ENCODE peak calls at places on chromosome 13, in seven cellular contexts. J, C, G, N, I, A and F are unnamed samples.

GRCh38 chr13:50195045-50195444 is 179.8 kb downstream of the KCNRG start:
- DNase-seq in J (no peak), C (no peak), G (no peak), N (no peak), I (no peak), A (no peak), F (peak; percentile 53)

GRCh38 chr13:40613192-40613818 is 53.1 kb downstream of the FOXO1 start:
- DNase-seq in J (no peak), C (peak; percentile 63), G (no peak), N (no peak), I (no peak), A (no peak), F (peak; percentile 90)

GRCh38 chr13:21120191-21120590 is 56.2 kb downstream of the SKA3 start:
- DNase-seq in J (no peak), C (no peak), G (no peak), N (no peak), I (no peak), A (no peak), F (no peak)

GRCh38 chr13:41499452-41499851 is 42.1 kb downstream of the RGCC start:
- DNase-seq in J (no peak), C (no peak), G (no peak), N (no peak), I (no peak), A (no peak), F (peak; percentile 85)

GRCh38 chr13:55517312-55517711 is 1623.4 kb upstream of the PRR20A start:
- DNase-seq in J (no peak), C (no peak), G (peak; percentile 1), N (no peak), I (no peak), A (no peak), F (no peak)

GRCh38 chr13:34410653-34411052 is 531.4 kb upstream of the NBEA start:
- DNase-seq in J (no peak), C (no peak), G (no peak), N (no peak), I (no peak), A (no peak), F (no peak)

GRCh38 chr13:112984954-112985802 is 16.2 kb downstream of the MCF2L start:
- DNase-seq in J (no peak), C (peak; percentile 62), G (no peak), N (no peak), I (peak; percentile 82), A (no peak), F (no peak)

GRCh38 chr13:43984292-43984691 is 104.6 kb downstream of the LACC1 start:
- DNase-seq in J (no peak), C (no peak), G (no peak), N (no peak), I (no peak), A (no peak), F (no peak)

GRCh38 chr13:101925731-101926130 is 473.3 kb downstream of the ITGBL1 start:
- DNase-seq in J (no peak), C (no peak), G (no peak), N (no peak), I (no peak), A (no peak), F (no peak)

GRCh38 chr13:112767506-112768471 is 78.0 kb downstream of the ATP11A start:
- DNase-seq in J (no peak), C (peak; percentile 52), G (no peak), N (no peak), I (no peak), A (no peak), F (no peak)

GRCh38 chr13:102012299-102013293 is 389.3 kb downstream of the FGF14 start:
- DNase-seq in J (no peak), C (no peak), G (no peak), N (no peak), I (no peak), A (no peak), F (no peak)

GRCh38 chr13:95281258-95281602 is 20.0 kb downstream of the ABCC4 start:
- DNase-seq in J (no peak), C (no peak), G (no peak), N (no peak), I (no peak), A (no peak), F (no peak)

GRCh38 chr13:104043184-104043583 is 977.0 kb upstream of the SLC10A2 start:
- DNase-seq in J (no peak), C (no peak), G (no peak), N (no peak), I (no peak), A (no peak), F (no peak)

GRCh38 chr13:33169273-33169980 is 116.1 kb downstream of the STARD13 start:
- DNase-seq in J (no peak), C (no peak), G (no peak), N (no peak), I (no peak), A (no peak), F (no peak)

GRCh38 chr13:105908581-105908980 is 626.9 kb downstream of the EFNB2 start:
- DNase-seq in J (no peak), C (no peak), G (no peak), N (no peak), I (no peak), A (no peak), F (no peak)

GRCh38 chr13:91058066-91058465 is 289.4 kb upstream of the MIR17HG start:
- DNase-seq in J (no peak), C (no peak), G (no peak), N (no peak), I (no peak), A (no peak), F (no peak)

GRCh38 chr13:49681837-49682236 is 9.4 kb downstream of the EBPL start:
- DNase-seq in J (no peak), C (no peak), G (no peak), N (no peak), I (no peak), A (no peak), F (no peak)

GRCh38 chr13:19845758-19846157 is 17.7 kb downstream of the ZMYM5 start:
- DNase-seq in J (no peak), C (no peak), G (peak; percentile 32), N (peak; percentile 78), I (peak; percentile 57), A (no peak), F (no peak)

GRCh38 chr13:99002191-99002710 is 24.4 kb upstream of the DOCK9 start:
- DNase-seq in J (no peak), C (no peak), G (no peak), N (no peak), I (no peak), A (no peak), F (peak; percentile 62)

GRCh38 chr13:48896312-48896711 is 79.4 kb upstream of the FNDC3A start:
- DNase-seq in J (no peak), C (no peak), G (no peak), N (no peak), I (no peak), A (no peak), F (no peak)

GRCh38 chr13:51867062-51867461 is 5.3 kb downstream of the CCDC70 start:
- DNase-seq in J (no peak), C (no peak), G (no peak), N (no peak), I (no peak), A (no peak), F (no peak)

GRCh38 chr13:23656637-23657036 is 86.4 kb downstream of the TNFRSF19 start:
- DNase-seq in J (no peak), C (no peak), G (peak; percentile 77), N (no peak), I (peak; percentile 45), A (no peak), F (no peak)

GRCh38 chr13:42048625-42049453 is at the start of gene DGKH:
- DNase-seq in J (peak; percentile 58), C (peak; percentile 90), G (peak; percentile 95), N (peak; percentile 61), I (no peak), A (peak; percentile 88), F (no peak)

GRCh38 chr13:110555601-110556223 is 5.8 kb downstream of the RAB20 start:
- DNase-seq in J (no peak), C (peak; percentile 44), G (no peak), N (no peak), I (peak; percentile 84), A (no peak), F (no peak)

GRCh38 chr13:108193806-108194205 is 21.5 kb downstream of the LIG4 start:
- DNase-seq in J (no peak), C (no peak), G (no peak), N (no peak), I (no peak), A (no peak), F (no peak)

GRCh38 chr13:82447452-82448030 is 1434.7 kb downstream of the SLITRK1 start:
- DNase-seq in J (no peak), C (no peak), G (no peak), N (no peak), I (no peak), A (no peak), F (no peak)

GRCh38 chr13:63838366-63839110 is 2422.9 kb upstream of the PCDH20 start:
- DNase-seq in J (no peak), C (no peak), G (no peak), N (no peak), I (no peak), A (no peak), F (peak; percentile 87)

GRCh38 chr13:59445812-59446211 is 717.9 kb downstream of the DIAPH3 start:
- DNase-seq in J (no peak), C (no peak), G (peak; percentile 12), N (no peak), I (no peak), A (no peak), F (no peak)

GRCh38 chr13:94112227-94112626 is 367.3 kb downstream of the DCT start:
- DNase-seq in J (peak; percentile 18), C (no peak), G (no peak), N (no peak), I (peak; percentile 28), A (no peak), F (no peak)
- TF ChIP-seq EP300 in J (peak; percentile 17), C (no peak), G (peak; percentile 98), N (no peak), I (no peak), A (no peak), F (no peak)

DNA sequence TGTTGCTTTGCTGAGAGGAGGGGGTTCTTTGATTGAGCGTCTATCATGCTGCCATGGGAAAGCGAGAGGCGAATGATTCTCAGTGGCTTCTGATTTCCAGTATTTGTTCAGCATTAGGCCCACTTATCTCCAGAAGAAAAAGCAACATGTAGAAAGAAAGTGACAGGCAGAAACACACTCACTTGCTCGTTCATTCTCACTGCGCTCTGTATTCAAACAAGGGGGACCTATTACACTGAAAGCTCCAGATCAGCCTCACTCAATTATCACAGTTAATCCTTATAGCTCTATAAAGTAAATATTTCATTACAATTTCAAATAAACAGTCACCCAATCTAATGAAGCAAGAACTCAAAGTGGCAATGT is 106.8 kb downstream of the DACH1 start:
- DNase-seq in J (no peak), C (no peak), G (no peak), N (no peak), I (no peak), A (no peak), F (no peak)
- TF ChIP-seq EP300 in J (no peak), C (no peak), G (no peak), N (no peak), I (no peak), A (no peak), F (no peak)

GRCh38 chr13:32063622-32064233 is 32.2 kb downstream of the FRY start:
- DNase-seq in J (no peak), C (no peak), G (no peak), N (no peak), I (no peak), A (no peak), F (no peak)
- TF ChIP-seq EP300 in J (no peak), C (no peak), G (no peak), N (no peak), I (no peak), A (no peak), F (no peak)

GRCh38 chr13:97432917-97433726 is 847 bp upstream of the RAP2A start:
- DNase-seq in J (peak; percentile 98), C (peak; percentile 99), G (peak; percentile 83), N (peak; percentile 76), I (peak; percentile 99), A (peak; percentile 100), F (peak; percentile 100)
- TF ChIP-seq EP300 in J (peak; percentile 90), C (no peak), G (peak; percentile 74), N (no peak), I (no peak), A (no peak), F (no peak)